ENCODE peak calls at places on chromosomes 13 and 19, in five cellular contexts. H is mammary epithelial cell, F is HAP-1, V is IMR-90, X is astrocyte of the spinal cord. T is an unnamed sample.

GRCh38 chr13:76687467-76687866 is 198.7 kb downstream of the KCTD12 start:
- DNase-seq in H (no peak), F (no peak), V (no peak), X (no peak), T (no peak)

GRCh38 chr13:103238441-103238840 is 172.2 kb upstream of the SLC10A2 start:
- DNase-seq in H (no peak), F (no peak), V (no peak), X (no peak), T (no peak)

GRCh38 chr19:58474291-58474996 is 1.7 kb upstream of the ZNF446 start:
- DNase-seq in H (no peak), F (no peak), V (peak; percentile 87), X (peak; percentile 47), T (peak; percentile 29)

GRCh38 chr13:78595819-78596700 is 7.3 kb downstream of the POU4F1 start:
- DNase-seq in H (no peak), F (no peak), V (no peak), X (no peak), T (no peak)

GRCh38 chr19:51690359-51691121 is 2.6 kb upstream of the SPACA6 start:
- DNase-seq in H (peak; percentile 61), F (peak; percentile 82), V (peak; percentile 68), X (peak; percentile 83), T (no peak)

GRCh38 chr19:45919678-45920077 is 5.1 kb upstream of the NANOS2 start:
- DNase-seq in H (peak; percentile 79), F (no peak), V (no peak), X (no peak), T (no peak)

GRCh38 chr19:41703602-41704293 is 4.7 kb upstream of the CEACAM5 start:
- DNase-seq in H (no peak), F (no peak), V (no peak), X (no peak), T (no peak)

GRCh38 chr13:43489168-43489730 is 297.5 kb downstream of the ENOX1 start:
- DNase-seq in H (no peak), F (no peak), V (no peak), X (no peak), T (no peak)

GRCh38 chr13:92549275-92549674 is 677.3 kb upstream of the GPC6 start:
- DNase-seq in H (no peak), F (no peak), V (no peak), X (no peak), T (no peak)

GRCh38 chr13:57568865-57569264 is 62.7 kb upstream of the PCDH17 start:
- DNase-seq in H (no peak), F (no peak), V (no peak), X (no peak), T (no peak)

GRCh38 chr13:59384154-59384553 is 779.6 kb downstream of the DIAPH3 start:
- DNase-seq in H (no peak), F (no peak), V (no peak), X (no peak), T (no peak)

GRCh38 chr19:49436381-49437017 is 4.8 kb downstream of the SLC17A7 start:
- DNase-seq in H (no peak), F (peak; percentile 83), V (no peak), X (no peak), T (no peak)

GRCh38 chr13:36297600-36298338 is at the start of gene CCDC169:
- DNase-seq in H (peak; percentile 29), F (peak; percentile 94), V (peak; percentile 51), X (peak; percentile 70), T (peak; percentile 19)

GRCh38 chr13:61414686-61415664 is 674 bp downstream of the PCDH20 start:
- DNase-seq in H (peak; percentile 6), F (peak; percentile 85), V (no peak), X (peak; percentile 43), T (peak; percentile 13)

GRCh38 chr13:32988588-32989256 is 27.5 kb upstream of the KL start:
- DNase-seq in H (no peak), F (no peak), V (no peak), X (no peak), T (no peak)

GRCh38 chr19:56689198-56689597 is 17.6 kb upstream of the ZNF835 start:
- DNase-seq in H (no peak), F (no peak), V (no peak), X (no peak), T (no peak)

GRCh38 chr19:50252111-50252886 is 48.9 kb downstream of the MYH14 start:
- DNase-seq in H (no peak), F (peak; percentile 58), V (no peak), X (no peak), T (no peak)

GRCh38 chr13:96822900-96823299 is 171.4 kb downstream of the OXGR1 start:
- DNase-seq in H (peak; percentile 21), F (peak; percentile 67), V (no peak), X (no peak), T (no peak)

GRCh38 chr13:40979232-40979631 is 39.9 kb downstream of the ELF1 start:
- DNase-seq in H (no peak), F (no peak), V (no peak), X (no peak), T (no peak)

GRCh38 chr19:32800757-32801156 is 68.8 kb downstream of the SLC7A9 start:
- DNase-seq in H (no peak), F (no peak), V (no peak), X (no peak), T (no peak)

GRCh38 chr19:47111081-47111589 is 2.4 kb downstream of the ZC3H4 start:
- DNase-seq in H (peak; percentile 28), F (peak; percentile 73), V (no peak), X (no peak), T (no peak)

DNA sequence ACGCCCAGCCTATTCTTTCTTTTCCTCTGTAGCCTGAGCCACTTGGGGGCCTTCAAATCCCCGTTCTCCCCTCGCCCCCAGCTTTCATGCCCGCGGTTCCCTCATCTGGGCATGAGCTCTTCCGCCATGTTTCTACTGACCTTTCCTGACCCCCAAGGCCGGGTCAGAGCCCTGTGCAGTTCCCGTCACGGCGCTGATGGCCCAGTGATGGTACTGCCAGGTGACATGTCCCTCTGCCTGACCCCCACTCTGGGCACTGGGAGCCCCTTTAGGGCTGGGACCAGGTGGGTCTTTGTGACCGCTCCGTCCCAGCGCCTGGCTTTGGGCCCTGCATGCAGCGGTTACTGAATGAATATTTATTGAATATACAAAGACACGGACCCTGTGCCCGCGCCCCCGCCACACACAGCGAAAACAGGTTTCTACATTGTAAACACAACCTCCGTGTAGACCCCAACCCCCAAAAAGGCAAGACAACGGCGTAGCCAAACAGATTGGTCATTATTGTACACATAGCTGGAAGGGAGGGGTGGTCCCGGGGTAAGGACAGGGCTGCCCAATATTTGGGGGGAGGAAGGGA is 7.7 kb downstream of the GPR108 start:
- DNase-seq in H (no peak), F (no peak), V (no peak), X (no peak), T (no peak)
- H3K4me3 ChIP-seq in H (no peak overlapping the region), F (no peak overlapping the region), V (no peak overlapping the region), X (no peak overlapping the region), T (no peak overlapping the region)

GRCh38 chr13:110875243-110875642 is 39.6 kb downstream of the ANKRD10 start:
- DNase-seq in H (no peak), F (no peak), V (no peak), X (no peak), T (no peak)
- H3K4me3 ChIP-seq in H (no peak overlapping the region), F (no peak overlapping the region), V (no peak overlapping the region), X (no peak overlapping the region), T (no peak overlapping the region)

GRCh38 chr13:106796280-106797047 is 228.5 kb upstream of the ARGLU1 start:
- DNase-seq in H (no peak), F (no peak), V (no peak), X (no peak), T (no peak)

GRCh38 chr13:106794131-106794530 is 226.2 kb upstream of the ARGLU1 start:
- DNase-seq in H (no peak), F (no peak), V (no peak), X (no peak), T (no peak)

GRCh38 chr13:106797081-106797640 is 229.2 kb upstream of the ARGLU1 start:
- DNase-seq in H (no peak), F (no peak), V (no peak), X (no peak), T (no peak)

GRCh38 chr13:106799731-106800335 is 231.9 kb upstream of the ARGLU1 start:
- DNase-seq in H (no peak), F (no peak), V (no peak), X (no peak), T (no peak)

GRCh38 chr13:106795847-106796246 is 227.9 kb upstream of the ARGLU1 start:
- DNase-seq in H (no peak), F (no peak), V (no peak), X (no peak), T (no peak)
- H3K4me3 ChIP-seq in H (no peak overlapping the region), F (no peak overlapping the region), V (peak overlapping the region; percentile 26), X (peak overlapping the region; percentile 26), T (peak overlapping the region; percentile 28)

GRCh38 chr13:44920013-44920412 is 69.3 kb downstream of the NUFIP1 start:
- DNase-seq in H (no peak), F (no peak), V (no peak), X (no peak), T (no peak)

GRCh38 chr13:44921478-44921877 is 67.8 kb downstream of the NUFIP1 start:
- DNase-seq in H (no peak), F (peak; percentile 30), V (no peak), X (no peak), T (no peak)

GRCh38 chr13:44917589-44918322 is 71.5 kb downstream of the NUFIP1 start:
- DNase-seq in H (peak; percentile 95), F (peak; percentile 95), V (peak; percentile 97), X (peak; percentile 98), T (peak; percentile 94)

GRCh38 chr13:44918323-44919102 is 70.8 kb downstream of the NUFIP1 start:
- DNase-seq in H (no peak), F (peak; percentile 93), V (peak; percentile 97), X (peak; percentile 97), T (peak; percentile 88)

DNA sequence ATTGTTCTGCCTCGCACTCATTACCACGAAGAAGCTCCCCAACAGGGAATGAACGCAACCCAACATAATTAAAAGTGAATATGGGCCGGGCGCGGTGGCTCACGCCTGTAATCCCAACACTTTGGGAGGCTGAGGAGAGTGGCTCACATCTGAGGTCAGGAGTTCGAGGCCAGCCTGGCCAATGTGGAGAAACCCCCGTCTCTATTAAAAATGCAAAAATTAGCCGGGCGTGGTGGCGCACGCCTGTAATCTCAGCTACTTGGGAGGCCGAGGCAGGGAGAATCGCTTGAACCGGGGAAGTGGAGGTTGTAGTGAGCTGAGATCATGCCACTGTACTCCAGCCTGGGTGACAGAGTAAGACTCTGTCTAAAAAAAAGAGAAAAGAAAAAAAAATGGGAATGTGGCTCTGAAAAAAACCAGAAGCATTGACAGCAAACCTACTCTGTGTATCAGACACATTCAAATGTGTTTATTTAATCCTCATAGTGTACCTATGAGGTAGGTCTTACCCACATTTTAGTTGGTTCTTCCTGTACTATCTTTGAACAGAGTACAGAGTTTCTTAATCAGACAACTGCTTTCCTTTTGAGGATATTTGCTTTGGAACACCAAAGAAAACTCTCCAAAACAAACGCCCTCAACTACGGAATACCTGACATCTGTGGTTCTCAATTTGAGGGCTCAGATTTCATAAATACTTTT is 70.0 kb downstream of the NUFIP1 start:
- DNase-seq in H (no peak), F (no peak), V (no peak), X (no peak), T (no peak)
- H3K4me3 ChIP-seq in H (no peak overlapping the region), F (no peak overlapping the region), V (peak overlapping the region; percentile 52), X (peak overlapping the region; percentile 52), T (peak overlapping the region; percentile 43)

DNA sequence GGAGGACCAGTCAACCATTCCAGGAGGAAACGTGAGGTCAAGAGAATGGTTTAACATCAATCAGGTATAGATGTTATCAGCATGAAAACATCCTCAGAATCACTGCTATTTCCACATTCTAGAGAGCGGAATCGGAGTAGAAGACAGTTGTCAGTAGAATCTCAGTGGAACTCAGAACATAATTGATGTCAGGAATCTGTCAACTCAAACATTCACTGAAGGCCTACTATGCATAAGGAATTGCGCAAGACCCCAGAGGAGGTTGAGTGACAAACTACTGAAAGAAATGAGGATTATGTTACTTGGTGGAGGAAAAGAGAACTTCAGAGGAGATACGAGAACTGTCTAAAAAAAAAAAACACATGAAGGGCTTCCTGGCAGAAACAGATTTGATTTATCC is 97.8 kb downstream of the LHFPL6 start:
- DNase-seq in H (no peak), F (no peak), V (no peak), X (no peak), T (no peak)
- H3K4me3 ChIP-seq in H (no peak overlapping the region), F (no peak overlapping the region), V (no peak overlapping the region), X (no peak overlapping the region), T (no peak overlapping the region)